ENCODE peak calls at places on chromosome 21, in nine cellular contexts. M is GM23338, G is GM10248, B is Peyer's patch, F is nephron progenitor cell, V is AG09319, R is cardiac fibroblast, E is pancreas, C is RWPE1. T is an unnamed sample.

GRCh38 chr21:32772281-32773047 is 909 bp upstream of the PAXBP1 start:
- DNase-seq in V (no peak), B (peak; percentile 29), C (peak; percentile 27), F (no peak), G (peak; percentile 65), R (peak; percentile 31), E (no peak), M (peak; percentile 8), T (peak; percentile 26)

GRCh38 chr21:14716761-14717396 is 170.8 kb upstream of the SAMSN1 start:
- DNase-seq in G (no peak), R (no peak), B (no peak), E (no peak), V (no peak), F (no peak), C (no peak), M (no peak), T (no peak)

GRCh38 chr21:42535602-42536171 is 22.0 kb downstream of the SLC37A1 start:
- DNase-seq in E (no peak), B (peak; percentile 79), M (no peak), F (no peak), V (no peak), R (no peak), C (no peak), G (peak; percentile 72), T (peak; percentile 5)

GRCh38 chr21:31900121-31900895 is 27.5 kb downstream of the HUNK start:
- DNase-seq in E (peak; percentile 80), V (no peak), F (no peak), C (no peak), M (no peak), B (no peak), G (no peak), R (no peak), T (no peak)

GRCh38 chr21:43343095-43343991 is 83.6 kb downstream of the SIK1 start:
- DNase-seq in B (no peak), E (peak; percentile 91), F (no peak), R (no peak), C (no peak), M (no peak), G (no peak), V (no peak), T (no peak)

GRCh38 chr21:16302851-16303282 is 573.1 kb downstream of the USP25 start:
- DNase-seq in B (no peak), G (no peak), M (no peak), E (no peak), F (no peak), R (peak; percentile 66), C (no peak), V (no peak), T (no peak)

GRCh38 chr21:33403128-33403785 is at the start of gene IFNGR2:
- DNase-seq in F (peak; percentile 65), E (peak; percentile 53), M (peak; percentile 58), V (no peak), B (peak; percentile 48), G (peak; percentile 77), C (peak; percentile 38), R (peak; percentile 52), T (peak; percentile 53)

GRCh38 chr21:28485301-28486022 is 507.2 kb downstream of the LTN1 start:
- DNase-seq in R (peak; percentile 58), B (no peak), E (no peak), G (no peak), V (no peak), F (no peak), M (no peak), C (peak; percentile 4), T (peak; percentile 46)

GRCh38 chr21:17759546-17760178 is 59.5 kb downstream of the C21orf91 start:
- DNase-seq in C (no peak), F (no peak), G (no peak), R (no peak), M (no peak), E (no peak), B (no peak), V (no peak), T (no peak)

GRCh38 chr21:29342394-29342957 is 43.8 kb downstream of the BACH1 start:
- DNase-seq in B (no peak), E (peak; percentile 33), M (no peak), V (peak; percentile 77), F (no peak), R (peak; percentile 93), G (peak; percentile 50), C (peak; percentile 80), T (peak; percentile 94)

GRCh38 chr21:45954271-45954670 is 27.3 kb upstream of the COL6A1 start:
- DNase-seq in E (no peak), V (no peak), C (no peak), M (peak; percentile 40), F (no peak), B (no peak), R (peak; percentile 76), G (no peak), T (no peak)
- TF ChIP-seq CTCF in E (no peak), V (peak; percentile 54), C (no peak), M (no peak), F (no peak), B (no peak), R (peak; percentile 53), G (no peak), T (no peak)

GRCh38 chr21:35606136-35606535 is 454.2 kb downstream of the SETD4 start:
- DNase-seq in E (no peak), G (no peak), V (no peak), F (no peak), M (no peak), C (no peak), B (no peak), R (no peak), T (no peak)

GRCh38 chr21:35602811-35603210 is 457.5 kb downstream of the SETD4 start:
- DNase-seq in R (no peak), G (no peak), E (no peak), M (no peak), C (no peak), F (no peak), V (no peak), B (no peak), T (no peak)

GRCh38 chr21:35606578-35606977 is 453.7 kb downstream of the SETD4 start:
- DNase-seq in B (no peak), C (peak; percentile 24), R (no peak), F (no peak), G (no peak), E (no peak), V (no peak), M (no peak), T (no peak)

GRCh38 chr21:35607406-35607805 is 452.9 kb downstream of the SETD4 start:
- DNase-seq in M (no peak), E (no peak), V (no peak), G (no peak), F (no peak), B (no peak), C (no peak), R (no peak), T (no peak)

DNA sequence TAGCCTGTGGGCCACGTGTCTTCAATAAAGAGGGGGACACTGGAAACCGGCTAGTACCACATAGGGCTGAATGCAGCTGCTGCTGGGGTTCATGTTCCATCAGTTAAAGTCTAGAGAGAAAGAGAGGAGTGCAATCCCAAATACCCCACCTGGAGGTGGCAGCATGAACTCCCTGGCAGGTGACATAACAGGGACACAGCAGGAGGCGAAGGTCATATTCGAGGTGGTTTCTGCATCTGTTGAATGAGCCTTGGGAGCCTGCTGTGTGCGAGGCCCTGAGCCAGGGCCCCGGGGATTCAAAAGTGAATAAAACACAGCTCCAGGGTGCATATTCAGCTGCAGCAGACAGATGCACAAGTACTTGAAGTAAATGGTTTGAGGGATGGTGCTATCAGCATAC is 456.9 kb downstream of the SETD4 start:
- DNase-seq in E (no peak), G (no peak), C (no peak), R (no peak), F (no peak), M (peak; percentile 67), B (no peak), V (no peak), T (no peak)
- TF ChIP-seq CTCF in E (no peak), G (no peak), C (no peak), R (no peak), F (no peak), M (peak; percentile 34), B (no peak), V (no peak), T (no peak)

GRCh38 chr21:38072489-38072888 is 156.2 kb upstream of the KCNJ6 start:
- DNase-seq in R (no peak), B (no peak), C (no peak), V (no peak), M (no peak), F (no peak), G (no peak), E (no peak), T (no peak)
- TF ChIP-seq CTCF in R (no peak), B (no peak), C (no peak), V (no peak), M (no peak), F (no peak), G (no peak), E (no peak), T (no peak)

GRCh38 chr21:39086547-39086946 is 96.7 kb downstream of the PSMG1 start:
- DNase-seq in C (no peak), M (no peak), G (no peak), F (no peak), B (no peak), R (no peak), E (no peak), V (no peak), T (no peak)
- TF ChIP-seq CTCF in C (no peak), M (peak; percentile 42), G (peak; percentile 3), F (no peak), B (no peak), R (no peak), E (no peak), V (peak; percentile 2), T (no peak)

DNA sequence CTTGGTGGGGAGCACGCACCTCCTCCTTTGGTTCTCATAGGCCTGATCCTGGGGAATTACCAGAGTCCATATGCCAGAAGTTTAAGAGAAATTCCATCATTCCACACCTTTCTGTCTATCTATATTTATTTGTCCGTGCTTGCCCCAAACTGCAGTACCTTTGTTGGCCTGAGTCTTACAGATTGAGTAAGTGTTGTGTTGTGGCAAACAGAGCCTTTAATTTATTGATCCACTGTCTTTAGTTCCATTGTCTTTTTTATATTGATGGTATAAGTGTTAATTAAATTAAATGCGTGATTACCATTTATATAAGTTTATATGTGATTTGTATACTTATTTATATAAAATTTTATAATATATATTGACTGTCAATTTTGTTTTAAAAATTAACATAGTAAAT is 4.9 kb downstream of the SH3BGR start:
- DNase-seq in V (no peak), G (no peak), B (no peak), R (no peak), E (no peak), M (peak; percentile 50), C (no peak), F (no peak), T (no peak)
- TF ChIP-seq CTCF in V (no peak), G (no peak), B (no peak), R (peak; percentile 12), E (no peak), M (peak; percentile 55), C (no peak), F (peak; percentile 16), T (peak; percentile 17)

T was measured in MCF 10A.